ENCODE peak calls at places on chromosomes 11 and 22, in seven cellular contexts. H is fibroblast of mammary gland, I is GM10248, T is B cell, C is lower lobe of right lung, Q is hepatocyte, A is lower leg skin. Z is an unnamed sample.

GRCh38 chr22:28112548-28113043 is 193.5 kb upstream of the PITPNB start:
- DNase-seq in H (peak; percentile 60), I (no peak), T (no peak), C (peak; percentile 52), Q (peak; percentile 46), A (peak; percentile 25), Z (no peak)

GRCh38 chr22:27377501-27377900 is 424.1 kb downstream of the MN1 start:
- DNase-seq in H (no peak), I (no peak), T (no peak), C (no peak), Q (no peak), A (no peak), Z (no peak)

GRCh38 chr11:37988031-37988430 is 1390.0 kb upstream of the RAG2 start:
- DNase-seq in H (no peak), I (no peak), T (no peak), C (no peak), Q (peak; percentile 20), A (no peak), Z (no peak)

GRCh38 chr22:47260551-47260950 is 498.1 kb downstream of the TBC1D22A start:
- DNase-seq in H (no peak), I (no peak), T (no peak), C (no peak), Q (no peak), A (no peak), Z (no peak)

GRCh38 chr11:12544986-12545775 is 129.0 kb upstream of the TEAD1 start:
- DNase-seq in H (peak; percentile 70), I (no peak), T (no peak), C (no peak), Q (no peak), A (no peak), Z (no peak)

GRCh38 chr22:39472570-39473556 is 16.1 kb downstream of the MGAT3 start:
- DNase-seq in H (no peak), I (no peak), T (peak; percentile 76), C (no peak), Q (peak; percentile 75), A (no peak), Z (no peak)

GRCh38 chr11:126653040-126653439 is 297.6 kb downstream of the ST3GAL4 start:
- DNase-seq in H (no peak), I (no peak), T (no peak), C (no peak), Q (no peak), A (no peak), Z (no peak)

GRCh38 chr22:22682807-22683667 is 38.6 kb downstream of the GGTLC2 start:
- DNase-seq in H (peak; percentile 63), I (no peak), T (no peak), C (no peak), Q (no peak), A (no peak), Z (no peak)

GRCh38 chr11:107563702-107564101 is 1.8 kb downstream of the ALKBH8 start:
- DNase-seq in H (peak; percentile 71), I (peak; percentile 33), T (no peak), C (no peak), Q (peak; percentile 63), A (no peak), Z (peak; percentile 36)

GRCh38 chr11:57500926-57501325 is 14.6 kb downstream of the SLC43A1 start:
- DNase-seq in H (no peak), I (no peak), T (no peak), C (no peak), Q (no peak), A (no peak), Z (no peak)

GRCh38 chr22:50683994-50684371 is 11.4 kb downstream of the SHANK3 start:
- DNase-seq in H (no peak), I (no peak), T (no peak), C (no peak), Q (no peak), A (no peak), Z (no peak)

GRCh38 chr11:72625746-72626636 is 48.2 kb downstream of the PDE2A start:
- DNase-seq in H (no peak), I (no peak), T (no peak), C (peak; percentile 62), Q (peak; percentile 83), A (peak; percentile 30), Z (no peak)

GRCh38 chr22:35538801-35539321 is 1.8 kb upstream of the RASD2 start:
- DNase-seq in H (no peak), I (peak; percentile 41), T (no peak), C (no peak), Q (no peak), A (no peak), Z (peak; percentile 58)

GRCh38 chr11:81886406-81887075 is 847.1 kb downstream of the FAM181B start:
- DNase-seq in H (no peak), I (no peak), T (no peak), C (no peak), Q (no peak), A (no peak), Z (no peak)

GRCh38 chr22:38338772-38339379 is 21.6 kb upstream of the CSNK1E start:
- DNase-seq in H (no peak), I (no peak), T (no peak), C (peak; percentile 14), Q (no peak), A (no peak), Z (no peak)

GRCh38 chr11:124812876-124813275 is 12.7 kb upstream of the MSANTD2 start:
- DNase-seq in H (no peak), I (no peak), T (no peak), C (no peak), Q (no peak), A (no peak), Z (no peak)

DNA sequence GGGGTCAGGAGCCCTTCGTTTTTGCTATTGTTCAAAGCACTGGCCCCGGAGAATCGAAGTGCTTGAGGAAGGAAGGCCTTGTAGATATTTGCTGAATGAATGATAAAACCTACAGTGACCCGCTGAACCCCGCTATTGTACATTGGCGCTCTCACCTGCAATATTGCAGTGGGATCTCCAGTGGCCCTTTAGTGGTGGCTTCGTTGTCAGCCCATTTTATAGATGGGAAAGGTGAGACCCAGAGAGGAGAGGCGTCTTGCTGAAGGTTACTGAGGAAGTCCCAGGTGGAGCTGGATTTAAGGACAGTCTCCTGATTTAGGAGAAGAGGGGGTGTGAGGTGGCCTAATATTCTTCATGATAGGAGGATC is 1.2 kb downstream of the CDC42EP2 start:
- DNase-seq in H (no peak), I (no peak), T (no peak), C (no peak), Q (no peak), A (no peak), Z (no peak)
- TF ChIP-seq CTCF in H (no peak), I (no peak), T (peak; percentile 65), C (peak; percentile 48), Q (peak; percentile 2), A (no peak), Z (no peak)

GRCh38 chr11:99687320-99687719 is 666.6 kb downstream of the CNTN5 start:
- DNase-seq in H (no peak), I (no peak), T (no peak), C (no peak), Q (no peak), A (no peak), Z (no peak)
- TF ChIP-seq CTCF in H (no peak), I (no peak), T (no peak), C (no peak), Q (peak; percentile 18), A (no peak), Z (no peak)

GRCh38 chr22:36775966-36776669 is at the start of gene IFT27:
- DNase-seq in H (peak; percentile 100), I (peak; percentile 100), T (peak; percentile 96), C (peak; percentile 98), Q (peak; percentile 99), A (peak; percentile 99), Z (peak; percentile 100)
- TF ChIP-seq CTCF in H (no peak), I (no peak), T (no peak), C (no peak), Q (no peak), A (no peak), Z (no peak)

DNA sequence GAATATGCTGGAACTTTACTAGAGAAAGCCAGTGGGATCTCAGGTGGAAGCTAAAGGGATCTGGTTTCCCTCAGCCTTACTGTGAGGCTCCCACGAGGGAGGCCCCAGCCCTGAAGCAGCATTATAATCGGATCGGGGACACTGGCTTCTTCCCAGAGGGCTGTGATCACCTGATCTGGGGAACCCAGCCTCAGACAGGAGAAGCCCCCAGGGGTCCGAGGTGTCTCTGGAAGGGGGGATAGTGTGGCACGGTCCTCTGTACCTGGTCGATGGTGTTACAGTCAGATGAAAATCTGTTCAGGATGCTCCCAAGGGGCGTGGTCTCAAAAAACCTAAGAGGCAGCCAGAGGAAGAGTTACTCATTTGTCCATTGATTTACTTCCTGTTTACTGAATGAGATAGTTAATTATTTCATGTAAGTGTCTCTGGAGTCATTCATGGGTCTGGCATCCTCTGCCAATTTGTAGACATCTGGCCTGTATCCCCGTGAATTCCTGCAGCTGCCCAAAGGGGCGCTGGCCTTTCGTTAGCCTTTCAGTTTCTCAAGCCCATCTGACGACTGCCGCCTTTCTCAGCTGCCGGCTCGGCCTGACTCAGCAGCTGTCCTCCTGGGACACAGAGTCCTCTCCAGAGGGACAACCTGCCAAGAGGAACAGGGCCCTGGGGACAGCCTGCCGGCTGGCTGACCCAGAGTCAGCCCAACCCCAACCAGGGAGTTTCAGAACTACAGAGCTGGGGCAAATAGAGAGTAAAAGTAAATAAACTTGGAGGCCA is 17.0 kb upstream of the KCNJ11 start:
- DNase-seq in H (peak; percentile 54), I (no peak), T (no peak), C (peak; percentile 81), Q (peak; percentile 70), A (peak; percentile 58), Z (no peak)
- TF ChIP-seq CTCF in H (peak; percentile 9), I (no peak), T (no peak), C (peak; percentile 37), Q (no peak), A (no peak), Z (no peak)

GRCh38 chr11:55658031-55658573 is 3.9 kb upstream of the OR4C6 start:
- DNase-seq in H (no peak), I (peak; percentile 31), T (no peak), C (no peak), Q (no peak), A (no peak), Z (peak; percentile 3)

GRCh38 chr11:55658608-55659007 is 3.4 kb upstream of the OR4C6 start:
- DNase-seq in H (no peak), I (no peak), T (no peak), C (no peak), Q (no peak), A (no peak), Z (no peak)

GRCh38 chr11:55652560-55652959 is 4.4 kb downstream of the OR4S2 start:
- DNase-seq in H (no peak), I (no peak), T (no peak), C (no peak), Q (no peak), A (no peak), Z (no peak)

DNA sequence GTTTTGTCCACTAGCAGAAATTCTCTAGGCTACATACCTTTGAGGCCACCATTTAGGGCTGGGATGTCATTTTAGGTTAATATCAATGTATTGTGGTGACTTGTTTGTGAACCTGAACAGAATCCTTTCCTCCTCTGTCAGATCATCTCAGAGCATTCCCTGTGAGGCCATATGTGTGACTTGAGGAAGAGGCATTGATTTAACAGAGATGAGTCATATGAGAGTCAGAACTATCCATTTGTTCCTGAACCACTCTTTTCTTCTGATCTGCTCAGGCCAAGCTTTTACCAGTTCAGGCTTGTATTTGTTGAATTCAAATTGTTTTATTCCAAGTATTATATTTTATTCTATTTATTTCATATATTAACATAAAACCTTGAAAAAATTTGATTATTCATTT is 6.9 kb upstream of the OR4C6 start:
- DNase-seq in H (no peak), I (no peak), T (no peak), C (no peak), Q (no peak), A (no peak), Z (no peak)
- TF ChIP-seq CTCF in H (no peak), I (no peak), T (no peak), C (no peak), Q (no peak), A (no peak), Z (no peak)

Z was measured in GM13976.